ENCODE peak calls at places on chromosomes 13 and 19, in seven cellular contexts. H, G, V, S, Z, P and W are unnamed samples.

GRCh38 chr13:57874530-57874929 is 243.0 kb downstream of the PCDH17 start:
- DNase-seq in H (no peak), G (no peak), V (no peak), S (no peak), Z (no peak), P (no peak), W (no peak)

GRCh38 chr13:39016789-39017188 is 21.1 kb downstream of the PROSER1 start:
- DNase-seq in H (no peak), G (no peak), V (peak), S (no peak), Z (no peak), P (peak), W (no peak)

GRCh38 chr19:33997690-33998089 is 174.6 kb upstream of the LSM14A start:
- DNase-seq in H (no peak), G (no peak), V (no peak), S (no peak), Z (no peak), P (peak), W (no peak)

GRCh38 chr19:30314805-30315155 is 57.4 kb upstream of the ZNF536 start:
- DNase-seq in H (no peak), G (no peak), V (no peak), S (no peak), Z (no peak), P (no peak), W (no peak)

GRCh38 chr13:24356837-24357236 is 47.5 kb downstream of the C1QTNF9 start:
- DNase-seq in H (no peak), G (no peak), V (no peak), S (no peak), Z (no peak), P (no peak), W (no peak)

GRCh38 chr19:51122112-51122981 is 2.4 kb upstream of the SIGLEC9 start:
- DNase-seq in H (no peak), G (no peak), V (peak), S (no peak), Z (no peak), P (peak), W (no peak)

GRCh38 chr13:66635526-66635925 is 594.6 kb downstream of the PCDH9 start:
- DNase-seq in H (no peak), G (no peak), V (peak), S (no peak), Z (no peak), P (peak), W (no peak)

GRCh38 chr19:53865918-53866696 is 1.6 kb upstream of the MYADM start:
- DNase-seq in H (no peak), G (no peak), V (peak), S (peak), Z (no peak), P (peak), W (no peak)

GRCh38 chr13:102141625-102142472 is 260.0 kb downstream of the FGF14 start:
- DNase-seq in H (no peak), G (no peak), V (peak), S (no peak), Z (no peak), P (peak), W (no peak)

GRCh38 chr13:30395192-30396158 is 26.8 kb upstream of the UBE2L5 start:
- DNase-seq in H (peak), G (peak), V (peak), S (no peak), Z (peak), P (peak), W (no peak)

GRCh38 chr13:65034266-65034665 is 2195.9 kb downstream of the PCDH9 start:
- DNase-seq in H (no peak), G (no peak), V (no peak), S (no peak), Z (no peak), P (no peak), W (no peak)

GRCh38 chr19:6476155-6476895 is 5.3 kb downstream of the DENND1C start:
- DNase-seq in H (peak), G (peak), V (peak), S (peak), Z (peak), P (peak), W (peak)

GRCh38 chr19:48501961-48502719 is 9.5 kb downstream of the LMTK3 start:
- DNase-seq in H (peak), G (peak), V (peak), S (peak), Z (peak), P (peak), W (peak)

GRCh38 chr13:114026128-114026880 is 52.4 kb upstream of the C13orf46 start:
- DNase-seq in H (no peak), G (no peak), V (no peak), S (no peak), Z (no peak), P (no peak), W (no peak)

GRCh38 chr13:45296259-45296658 is 44.7 kb downstream of the TPT1 start:
- DNase-seq in H (no peak), G (no peak), V (peak), S (no peak), Z (no peak), P (no peak), W (no peak)

GRCh38 chr13:39847336-39847735 is 191.9 kb downstream of the COG6 start:
- DNase-seq in H (no peak), G (no peak), V (no peak), S (no peak), Z (no peak), P (no peak), W (no peak)

GRCh38 chr19:40771101-40771539 is 4.2 kb upstream of the MIA start:
- DNase-seq in H (no peak), G (no peak), V (no peak), S (no peak), Z (no peak), P (peak), W (no peak)

GRCh38 chr13:26619321-26619720 is 61.8 kb downstream of the WASF3 start:
- DNase-seq in H (no peak), G (no peak), V (peak), S (no peak), Z (no peak), P (peak), W (no peak)

GRCh38 chr19:27972291-27973040 is 1240.5 kb downstream of the UQCRFS1 start:
- DNase-seq in H (no peak), G (no peak), V (peak), S (no peak), Z (no peak), P (peak), W (no peak)

GRCh38 chr19:18304194-18304495 is 18.7 kb downstream of the LSM4 start:
- DNase-seq in H (no peak), G (no peak), V (no peak), S (no peak), Z (no peak), P (no peak), W (no peak)

GRCh38 chr13:73428137-73428536 is 369.3 kb downstream of the KLF5 start:
- DNase-seq in H (no peak), G (no peak), V (peak), S (no peak), Z (no peak), P (peak), W (no peak)

GRCh38 chr13:36913463-36913862 is 6.6 kb downstream of the SMAD9 start:
- DNase-seq in H (no peak), G (no peak), V (no peak), S (no peak), Z (no peak), P (no peak), W (no peak)

GRCh38 chr19:6218497-6219146 is 61.2 kb downstream of the MLLT1 start:
- DNase-seq in H (peak), G (peak), V (peak), S (peak), Z (peak), P (peak), W (peak)

GRCh38 chr13:55087085-55087484 is 2053.6 kb upstream of the PRR20A start:
- DNase-seq in H (no peak), G (no peak), V (no peak), S (no peak), Z (no peak), P (no peak), W (peak)

GRCh38 chr13:103273825-103274224 is 207.6 kb upstream of the SLC10A2 start:
- DNase-seq in H (no peak), G (no peak), V (no peak), S (no peak), Z (no peak), P (no peak), W (no peak)